ENCODE peak calls at places on chromosomes 6 and 20, in nine cellular contexts. S, T, P, J, F, M, R, H and Q are unnamed samples.

GRCh38 chr20:17571153-17571527 is 1.3 kb downstream of the DSTN start:
- DNase-seq in S (no peak), T (no peak), P (no peak), J (no peak), F (no peak), M (peak; percentile 21), R (peak; percentile 52), H (no peak), Q (no peak)

GRCh38 chr6:158027590-158028285 is 46.1 kb downstream of the SYNJ2 start:
- DNase-seq in S (no peak), T (peak; percentile 40), P (no peak), J (no peak), F (no peak), M (no peak), R (peak; percentile 73), H (no peak), Q (no peak)

GRCh38 chr6:45473121-45473967 is 95.6 kb upstream of the SUPT3H start:
- DNase-seq in S (no peak), T (no peak), P (no peak), J (no peak), F (no peak), M (no peak), R (no peak), H (no peak), Q (no peak)

GRCh38 chr6:166307082-166307980 is 861 bp downstream of the PRR18 start:
- DNase-seq in S (peak; percentile 16), T (no peak), P (no peak), J (peak; percentile 79), F (no peak), M (peak; percentile 30), R (no peak), H (no peak), Q (no peak)

GRCh38 chr6:134288538-134289203 is 29.2 kb downstream of the SGK1 start:
- DNase-seq in S (peak; percentile 10), T (no peak), P (peak; percentile 94), J (no peak), F (no peak), M (no peak), R (peak; percentile 88), H (no peak), Q (no peak)

GRCh38 chr6:144477841-144478240 is 192.7 kb downstream of the UTRN start:
- DNase-seq in S (no peak), T (no peak), P (no peak), J (no peak), F (no peak), M (no peak), R (no peak), H (no peak), Q (no peak)

GRCh38 chr20:44104807-44105517 is 82.0 kb downstream of the JPH2 start:
- DNase-seq in S (no peak), T (no peak), P (peak; percentile 84), J (no peak), F (no peak), M (no peak), R (peak; percentile 66), H (no peak), Q (no peak)

GRCh38 chr6:63923139-63923739 is 287.6 kb downstream of the PHF3 start:
- DNase-seq in S (peak; percentile 1), T (no peak), P (peak; percentile 51), J (no peak), F (no peak), M (peak; percentile 13), R (peak; percentile 61), H (no peak), Q (no peak)

GRCh38 chr20:35663813-35664543 is 722 bp downstream of the CPNE1 start:
- DNase-seq in S (peak; percentile 78), T (peak; percentile 56), P (peak; percentile 6), J (peak; percentile 52), F (peak; percentile 79), M (peak; percentile 61), R (peak; percentile 14), H (peak; percentile 55), Q (no peak)

GRCh38 chr6:107618672-107619071 is 128.8 kb downstream of the SOBP start:
- DNase-seq in S (peak; percentile 64), T (no peak), P (no peak), J (no peak), F (no peak), M (peak; percentile 65), R (no peak), H (no peak), Q (no peak)

GRCh38 chr6:98783578-98783977 is 50.8 kb upstream of the POU3F2 start:
- DNase-seq in S (no peak), T (no peak), P (no peak), J (no peak), F (no peak), M (no peak), R (no peak), H (no peak), Q (no peak)

GRCh38 chr6:139754898-139755754 is 380.7 kb upstream of the CITED2 start:
- DNase-seq in S (no peak), T (no peak), P (no peak), J (no peak), F (no peak), M (no peak), R (peak; percentile 59), H (no peak), Q (no peak)

GRCh38 chr6:106475280-106475679 is 114.8 kb downstream of the CRYBG1 start:
- DNase-seq in S (no peak), T (no peak), P (no peak), J (no peak), F (no peak), M (no peak), R (no peak), H (no peak), Q (no peak)

GRCh38 chr6:3610896-3611295 is 140.6 kb downstream of the PXDC1 start:
- DNase-seq in S (no peak), T (no peak), P (no peak), J (no peak), F (no peak), M (no peak), R (no peak), H (no peak), Q (no peak)

GRCh38 chr6:131173680-131174079 is 38.4 kb downstream of the AKAP7 start:
- DNase-seq in S (no peak), T (no peak), P (peak; percentile 41), J (no peak), F (no peak), M (no peak), R (no peak), H (no peak), Q (no peak)

GRCh38 chr6:113619077-113619476 is 238.1 kb upstream of the MARCKS start:
- DNase-seq in S (no peak), T (no peak), P (peak; percentile 63), J (no peak), F (no peak), M (no peak), R (peak; percentile 22), H (no peak), Q (no peak)

GRCh38 chr6:46334442-46334841 is 156.8 kb downstream of the RCAN2 start:
- DNase-seq in S (no peak), T (no peak), P (no peak), J (no peak), F (no peak), M (no peak), R (no peak), H (no peak), Q (no peak)

GRCh38 chr6:157240059-157240959 is 83.0 kb downstream of the TMEM242 start:
- DNase-seq in S (no peak), T (no peak), P (peak; percentile 41), J (no peak), F (peak; percentile 75), M (peak; percentile 71), R (no peak), H (peak; percentile 89), Q (no peak)

GRCh38 chr6:20747996-20748395 is 213.7 kb downstream of the CDKAL1 start:
- DNase-seq in S (no peak), T (no peak), P (no peak), J (no peak), F (no peak), M (no peak), R (no peak), H (no peak), Q (no peak)

GRCh38 chr20:48831702-48832422 is 4.1 kb upstream of the PREX1 start:
- DNase-seq in S (no peak), T (no peak), P (peak; percentile 39), J (no peak), F (no peak), M (no peak), R (peak; percentile 75), H (peak; percentile 84), Q (no peak)

GRCh38 chr6:31701666-31702420 is 1.3 kb downstream of the ABHD16A start:
- DNase-seq in S (no peak), T (no peak), P (peak; percentile 41), J (no peak), F (no peak), M (peak; percentile 49), R (peak; percentile 51), H (no peak), Q (no peak)

GRCh38 chr20:24439737-24440136 is 29.7 kb upstream of the SYNDIG1 start:
- DNase-seq in S (no peak), T (no peak), P (no peak), J (no peak), F (no peak), M (no peak), R (no peak), H (no peak), Q (no peak)
- H3K9me3 ChIP-seq in S (no peaks in the 10 kb centered on the region), T (no peaks in the 10 kb centered on the region), P (no peaks in the 10 kb centered on the region), J (no peaks in the 10 kb centered on the region), F (no peaks in the 10 kb centered on the region), M (no peaks in the 10 kb centered on the region), R (no peaks in the 10 kb centered on the region), H (no peaks in the 10 kb centered on the region), Q (no peaks in the 10 kb centered on the region)

GRCh38 chr6:52545844-52546119 is 31.1 kb downstream of the TRAM2 start:
- DNase-seq in S (no peak), T (no peak), P (no peak), J (no peak), F (no peak), M (no peak), R (no peak), H (no peak), Q (no peak)
- H3K4me1 ChIP-seq in S (no peaks in the 10 kb centered on the region), T (peaks cover 67% of the 10 kb centered on the region), P (peaks cover 66% of the 10 kb centered on the region), J (peaks cover 11% of the 10 kb centered on the region), F (no peaks in the 10 kb centered on the region), M (peaks cover 15% of the 10 kb centered on the region), R (peaks cover 65% of the 10 kb centered on the region), H (peaks cover 7% of the 10 kb centered on the region), Q (peaks cover 4% of the 10 kb centered on the region)

GRCh38 chr20:59805266-59805665 is 128.2 kb downstream of the SYCP2 start:
- DNase-seq in S (no peak), T (no peak), P (no peak), J (peak; percentile 8), F (no peak), M (no peak), R (no peak), H (no peak), Q (no peak)
- H3K9me3 ChIP-seq in S (no peaks in the 10 kb centered on the region), T (peaks cover 4% of the 10 kb centered on the region), P (peaks cover 9% of the 10 kb centered on the region), J (no peaks in the 10 kb centered on the region), F (no peaks in the 10 kb centered on the region), M (no peaks in the 10 kb centered on the region), R (no peaks in the 10 kb centered on the region), H (peaks cover 2% of the 10 kb centered on the region), Q (peaks cover 24% of the 10 kb centered on the region)

DNA sequence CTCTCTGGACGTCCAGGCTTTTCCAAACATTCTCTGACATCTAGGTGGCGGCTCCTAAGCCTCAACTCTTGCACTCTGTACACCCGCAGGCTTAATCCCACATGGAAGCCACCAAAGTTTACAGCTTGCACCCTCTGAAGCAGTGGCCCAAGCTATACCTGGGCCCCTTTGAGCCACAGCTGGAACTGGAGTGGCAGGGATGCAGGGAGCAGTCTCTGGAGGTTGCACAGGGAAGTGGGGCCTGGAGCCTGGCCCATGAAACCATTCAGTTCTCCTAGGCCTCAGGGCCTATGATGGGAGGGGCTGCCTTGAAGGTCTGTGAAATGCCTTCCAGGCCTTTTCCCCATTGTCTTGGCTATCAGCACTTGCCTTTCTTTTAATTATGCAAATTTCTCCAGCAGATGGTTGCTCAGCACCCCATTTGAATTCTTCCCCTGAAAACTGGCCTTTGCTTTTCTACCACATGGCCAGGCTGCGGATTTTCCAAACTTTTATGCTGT is 64.9 kb downstream of the IRF4 start:
- DNase-seq in S (no peak), T (no peak), P (no peak), J (peak; percentile 52), F (no peak), M (no peak), R (no peak), H (no peak), Q (peak; percentile 5)
- H3K4me1 ChIP-seq in S (no peaks in the 10 kb centered on the region), T (no peaks in the 10 kb centered on the region), P (no peaks in the 10 kb centered on the region), J (no peaks in the 10 kb centered on the region), F (no peaks in the 10 kb centered on the region), M (no peaks in the 10 kb centered on the region), R (no peaks in the 10 kb centered on the region), H (no peaks in the 10 kb centered on the region), Q (peaks cover 2% of the 10 kb centered on the region)